ENCODE peak calls at places on chromosome 14, in six cellular contexts. S, G, U, H, Z and C are unnamed samples.

GRCh38 chr14:76719664-76720063 is 41.6 kb upstream of the VASH1 start:
- ATAC-seq in U (no peak), S (no peak), H (no peak), G (no peak), Z (no peak), C (peak; percentile 12)

GRCh38 chr14:69711471-69712216 is 55.3 kb upstream of the SRSF5 start:
- ATAC-seq in G (peak; percentile 24), H (no peak), Z (no peak), U (no peak), S (no peak), C (no peak)

GRCh38 chr14:98270201-98270600 is 1001.8 kb downstream of the BCL11B start:
- ATAC-seq in U (no peak), H (no peak), S (no peak), G (no peak), Z (no peak), C (no peak)

GRCh38 chr14:69374235-69374634 is 23.9 kb downstream of the ERH start:
- ATAC-seq in S (no peak), G (no peak), U (no peak), Z (no peak), H (no peak), C (no peak)

GRCh38 chr14:60590907-60591510 is 58.3 kb downstream of the SIX1 start:
- ATAC-seq in S (no peak), H (no peak), U (no peak), Z (no peak), G (no peak), C (no peak)

GRCh38 chr14:32567543-32568384 is 238.7 kb downstream of the AKAP6 start:
- ATAC-seq in Z (no peak), U (no peak), G (no peak), S (no peak), H (no peak), C (no peak)

GRCh38 chr14:55298423-55298822 is 27.2 kb downstream of the FBXO34 start:
- ATAC-seq in H (no peak), Z (no peak), S (no peak), G (no peak), U (no peak), C (no peak)

GRCh38 chr14:21106506-21107359 is 5.9 kb downstream of the TMEM253 start:
- ATAC-seq in Z (peak; percentile 48), U (no peak), H (no peak), G (no peak), S (peak; percentile 28), C (peak; percentile 23)

GRCh38 chr14:92993302-92993701 is 70.4 kb downstream of the CHGA start:
- ATAC-seq in Z (no peak), S (peak; percentile 82), G (peak; percentile 86), H (no peak), U (no peak), C (no peak)

GRCh38 chr14:102211240-102211639 is 71.5 kb downstream of the WDR20 start:
- ATAC-seq in G (no peak), S (no peak), U (no peak), Z (no peak), H (no peak), C (no peak)

GRCh38 chr14:73323889-73324535 is 86.7 kb downstream of the PAPLN start:
- ATAC-seq in G (no peak), S (no peak), U (no peak), H (no peak), Z (no peak), C (no peak)

GRCh38 chr14:103584326-103584915 is 21.7 kb downstream of the COA8 start:
- ATAC-seq in G (no peak), U (no peak), H (no peak), S (no peak), Z (no peak), C (no peak)

GRCh38 chr14:68113328-68113930 is 293.9 kb downstream of the RAD51B start:
- ATAC-seq in H (no peak), G (no peak), S (no peak), Z (no peak), U (no peak), C (no peak)

GRCh38 chr14:53042480-53042879 is 91.6 kb upstream of the FERMT2 start:
- ATAC-seq in H (no peak), S (no peak), G (peak; percentile 72), Z (no peak), U (no peak), C (no peak)

GRCh38 chr14:75831971-75832370 is 149.8 kb downstream of the TGFB3 start:
- ATAC-seq in U (peak; percentile 29), H (no peak), G (no peak), S (peak; percentile 92), Z (no peak), C (peak; percentile 63)

GRCh38 chr14:64625363-64626232 is 75.8 kb downstream of the PPP1R36 start:
- ATAC-seq in Z (no peak), H (no peak), G (no peak), S (peak; percentile 48), U (no peak), C (peak; percentile 26)

GRCh38 chr14:90344285-90344684 is 12.5 kb upstream of the NRDE2 start:
- ATAC-seq in U (no peak), G (no peak), Z (peak; percentile 58), H (no peak), S (no peak), C (no peak)

GRCh38 chr14:23113346-23114119 is 5.5 kb downstream of the CEBPE start:
- ATAC-seq in H (no peak), G (no peak), S (no peak), Z (no peak), U (no peak), C (no peak)

GRCh38 chr14:100131181-100131580 is 28.3 kb downstream of the DEGS2 start:
- ATAC-seq in H (no peak), S (peak; percentile 72), U (no peak), G (no peak), Z (no peak), C (peak; percentile 33)

GRCh38 chr14:50379563-50379962 is 17.1 kb downstream of the CDKL1 start:
- ATAC-seq in G (no peak), H (no peak), U (no peak), Z (no peak), S (no peak), C (peak; percentile 62)

GRCh38 chr14:91866511-91867295 is 633 bp downstream of the TC2N start:
- ATAC-seq in Z (no peak), S (no peak), U (no peak), H (no peak), G (no peak), C (no peak)

GRCh38 chr14:51453869-51454268 is 197.8 kb upstream of the FRMD6 start:
- ATAC-seq in H (no peak), Z (no peak), S (no peak), U (no peak), G (no peak), C (peak; percentile 86)

GRCh38 chr14:94598816-94599655 is 13.2 kb upstream of the SERPINA3 start:
- ATAC-seq in U (peak; percentile 81), Z (peak; percentile 85), S (peak; percentile 90), H (no peak), G (peak; percentile 35), C (peak; percentile 92)

GRCh38 chr14:93997933-93998870 is 1.1 kb downstream of the CCDC197 start:
- ATAC-seq in Z (no peak), U (no peak), G (no peak), S (no peak), H (no peak), C (no peak)

GRCh38 chr14:55120466-55121144 is 8.4 kb upstream of the LGALS3 start:
- ATAC-seq in Z (no peak), S (no peak), U (no peak), H (no peak), G (no peak), C (no peak)

GRCh38 chr14:36105401-36105800 is 71.1 kb downstream of the PTCSC3 start:
- ATAC-seq in Z (peak; percentile 87), S (no peak), U (no peak), G (no peak), H (no peak), C (peak; percentile 66)

GRCh38 chr14:71855399-71856036 is 76.7 kb upstream of the RGS6 start:
- ATAC-seq in G (no peak), H (no peak), S (no peak), U (no peak), Z (peak; percentile 83), C (peak; percentile 81)

GRCh38 chr14:63308723-63309317 is 9.9 kb downstream of the GPHB5 start:
- ATAC-seq in U (no peak), S (no peak), Z (peak; percentile 98), H (no peak), G (no peak), C (no peak)

GRCh38 chr14:55123101-55123500 is 6.0 kb upstream of the LGALS3 start:
- ATAC-seq in Z (no peak), U (peak; percentile 83), S (peak; percentile 38), H (no peak), G (no peak), C (peak; percentile 18)

GRCh38 chr14:56423591-56423991 is 156.0 kb upstream of the TMEM260 start:
- ATAC-seq in G (no peak), Z (no peak), S (no peak), H (no peak), U (no peak), C (no peak)

GRCh38 chr14:45246633-45247173 is 6.3 kb downstream of the MIS18BP1 start:
- ATAC-seq in H (no peak), S (no peak), U (no peak), Z (no peak), G (no peak), C (no peak)

GRCh38 chr14:77603654-77604270 is 12.7 kb downstream of the SPTLC2 start:
- ATAC-seq in G (no peak), H (peak; percentile 31), S (no peak), U (no peak), Z (peak; percentile 70), C (peak; percentile 40)

GRCh38 chr14:104266643-104267575 is 128.5 kb downstream of the KIF26A start:
- ATAC-seq in H (no peak), Z (no peak), U (no peak), S (no peak), G (no peak), C (no peak)

GRCh38 chr14:100268591-100269207 is 29.8 kb downstream of the YY1 start:
- ATAC-seq in H (no peak), S (no peak), G (no peak), U (no peak), Z (no peak), C (no peak)

GRCh38 chr14:92952497-92953298 is 29.7 kb downstream of the CHGA start:
- ATAC-seq in G (peak; percentile 79), S (no peak), H (no peak), U (no peak), Z (no peak), C (no peak)

GRCh38 chr14:54794148-54794547 is 108.5 kb downstream of the GCH1 start:
- ATAC-seq in S (no peak), Z (no peak), U (no peak), G (no peak), H (no peak), C (no peak)

GRCh38 chr14:76647699-76648298 is 113.5 kb upstream of the VASH1 start:
- ATAC-seq in H (no peak), U (no peak), G (no peak), Z (peak; percentile 88), S (no peak), C (peak; percentile 62)